ENCODE peak calls at places on chromosomes 12 and 14, in seven cellular contexts. R is fibroblast of lung; I is neuronal stem cell; S is Calu3; A is HCT116; G is GM23248; N is stimulated activated CD8-positive, alpha-beta memory T cell treated with anti-CD3 and anti-CD28 coated beads, Interleukin-2, amount 100 ng/mL, for 1 hour. J is an unnamed sample.

GRCh38 chr12:55717397-55718007 is 1.7 kb downstream of the BLOC1S1 start:
- DNase-seq in R (peak), I (no peak), S (no peak), A (no peak), G (peak), N (no peak), J (no peak)

GRCh38 chr14:63387691-63388090 is 69.0 kb upstream of the GPHB5 start:
- DNase-seq in R (no peak), I (no peak), S (no peak), A (no peak), G (no peak), N (no peak), J (no peak)

GRCh38 chr12:85632390-85632789 is 203.8 kb downstream of the RASSF9 start:
- DNase-seq in R (peak), I (no peak), S (no peak), A (no peak), G (peak), N (no peak), J (no peak)

GRCh38 chr12:30818562-30818961 is 63.8 kb upstream of the CAPRIN2 start:
- DNase-seq in R (no peak), I (no peak), S (no peak), A (no peak), G (no peak), N (no peak), J (no peak)

GRCh38 chr14:21894003-21894897 is 220.6 kb upstream of the OR4E1 start:
- DNase-seq in R (no peak), I (no peak), S (peak), A (no peak), G (no peak), N (peak), J (no peak)

GRCh38 chr12:4148418-4149056 is 125.0 kb upstream of the CCND2 start:
- DNase-seq in R (no peak), I (no peak), S (no peak), A (no peak), G (no peak), N (peak), J (no peak)

GRCh38 chr12:71896171-71896570 is 42.5 kb upstream of the TPH2 start:
- DNase-seq in R (no peak), I (no peak), S (no peak), A (no peak), G (no peak), N (no peak), J (no peak)

GRCh38 chr12:65511134-65511912 is 232.8 kb downstream of the MSRB3 start:
- DNase-seq in R (peak), I (peak), S (no peak), A (no peak), G (no peak), N (no peak), J (no peak)

GRCh38 chr12:11508699-11509098 is 113.3 kb upstream of the PRB2 start:
- DNase-seq in R (no peak), I (no peak), S (no peak), A (no peak), G (peak), N (no peak), J (no peak)

GRCh38 chr14:92360666-92361370 is 37.9 kb downstream of the SLC24A4 start:
- DNase-seq in R (no peak), I (no peak), S (no peak), A (no peak), G (peak), N (no peak), J (no peak)

GRCh38 chr14:105537580-105538474 is 11.4 kb downstream of the TMEM121 start:
- DNase-seq in R (no peak), I (no peak), S (peak), A (no peak), G (peak), N (peak), J (no peak)

GRCh38 chr12:26009593-26009992 is 51.1 kb downstream of the RASSF8 start:
- DNase-seq in R (no peak), I (no peak), S (no peak), A (no peak), G (no peak), N (no peak), J (no peak)

GRCh38 chr12:64039285-64039871 is 182.7 kb downstream of the KICS2 start:
- DNase-seq in R (peak), I (peak), S (peak), A (no peak), G (peak), N (no peak), J (peak)

GRCh38 chr14:73777420-73777819 is 63.2 kb upstream of the PNMA1 start:
- DNase-seq in R (no peak), I (no peak), S (no peak), A (no peak), G (no peak), N (no peak), J (no peak)

GRCh38 chr12:20798561-20798960 is 11.9 kb upstream of the SLCO1B3 start:
- DNase-seq in R (no peak), I (no peak), S (peak), A (peak), G (peak), N (no peak), J (no peak)

GRCh38 chr12:122013792-122014590 is 7.7 kb upstream of the BCL7A start:
- DNase-seq in R (no peak), I (no peak), S (no peak), A (no peak), G (no peak), N (no peak), J (no peak)

GRCh38 chr14:99196310-99196650 is 75.7 kb downstream of the BCL11B start:
- DNase-seq in R (no peak), I (no peak), S (no peak), A (no peak), G (no peak), N (no peak), J (no peak)

J was measured in Panc1.